ENCODE peak calls at places on chromosomes 13 and 19, in five cellular contexts. One of them, this sample, is unnamed.

GRCh38 chr19:34178276-34178614 is 5.9 kb downstream of the LSM14A start:
- DNase-seq in DND-41: no peak
- DNase-seq in H9: no peak
- DNase-seq in NCI-H2081 treated with DMSO at 0.1 percent for 48 hours: no peak
- DNase-seq in omental fat pad: no peak
- DNase-seq in this sample: no peak

GRCh38 chr19:19539738-19540703 is 2.0 kb downstream of the CILP2 start:
- DNase-seq in NCI-H2081 treated with DMSO at 0.1 percent for 48 hours: no peak
- DNase-seq in H9: peak
- DNase-seq in DND-41: no peak
- DNase-seq in omental fat pad: peak
- DNase-seq in this sample: peak

GRCh38 chr19:19386373-19386869 is 19.1 kb upstream of the GATAD2A start:
- DNase-seq in omental fat pad: no peak
- DNase-seq in H9: no peak
- DNase-seq in DND-41: no peak
- DNase-seq in NCI-H2081 treated with DMSO at 0.1 percent for 48 hours: no peak
- DNase-seq in this sample: no peak

GRCh38 chr13:95188128-95188527 is 113.1 kb downstream of the ABCC4 start:
- DNase-seq in omental fat pad: no peak
- DNase-seq in DND-41: no peak
- DNase-seq in H9: no peak
- DNase-seq in NCI-H2081 treated with DMSO at 0.1 percent for 48 hours: no peak
- DNase-seq in this sample: no peak

GRCh38 chr19:5993516-5994406 is 15.8 kb upstream of the RANBP3 start:
- DNase-seq in omental fat pad: no peak
- DNase-seq in DND-41: no peak
- DNase-seq in H9: no peak
- DNase-seq in NCI-H2081 treated with DMSO at 0.1 percent for 48 hours: no peak
- DNase-seq in this sample: no peak

GRCh38 chr13:97460004-97460756 is 26.2 kb downstream of the RAP2A start:
- DNase-seq in omental fat pad: no peak
- DNase-seq in NCI-H2081 treated with DMSO at 0.1 percent for 48 hours: no peak
- DNase-seq in DND-41: no peak
- DNase-seq in H9: no peak
- DNase-seq in this sample: no peak

GRCh38 chr13:42355118-42355840 is 83.3 kb downstream of the AKAP11 start:
- DNase-seq in NCI-H2081 treated with DMSO at 0.1 percent for 48 hours: no peak
- DNase-seq in H9: no peak
- DNase-seq in omental fat pad: no peak
- DNase-seq in DND-41: peak
- DNase-seq in this sample: peak

GRCh38 chr13:98112456-98112855 is 30.4 kb upstream of the FARP1 start:
- DNase-seq in DND-41: no peak
- DNase-seq in NCI-H2081 treated with DMSO at 0.1 percent for 48 hours: no peak
- DNase-seq in omental fat pad: no peak
- DNase-seq in H9: no peak
- DNase-seq in this sample: no peak

GRCh38 chr19:46350758-46351159 is 3.9 kb downstream of the PPP5C start:
- DNase-seq in H9: no peak
- DNase-seq in NCI-H2081 treated with DMSO at 0.1 percent for 48 hours: no peak
- DNase-seq in DND-41: no peak
- DNase-seq in omental fat pad: no peak
- DNase-seq in this sample: no peak

GRCh38 chr19:35160629-35161433 is 6.3 kb downstream of the FXYD5 start:
- DNase-seq in NCI-H2081 treated with DMSO at 0.1 percent for 48 hours: no peak
- DNase-seq in omental fat pad: no peak
- DNase-seq in H9: no peak
- DNase-seq in DND-41: no peak
- DNase-seq in this sample: no peak

GRCh38 chr19:1211494-1212234 is 6.1 kb downstream of the STK11 start:
- DNase-seq in omental fat pad: no peak
- DNase-seq in NCI-H2081 treated with DMSO at 0.1 percent for 48 hours: no peak
- DNase-seq in DND-41: no peak
- DNase-seq in H9: peak
- DNase-seq in this sample: no peak

GRCh38 chr19:2337329-2337707 is 8.8 kb downstream of the SPPL2B start:
- DNase-seq in DND-41: peak
- DNase-seq in omental fat pad: no peak
- DNase-seq in H9: peak
- DNase-seq in NCI-H2081 treated with DMSO at 0.1 percent for 48 hours: no peak
- DNase-seq in this sample: no peak

GRCh38 chr13:41512441-41512840 is 55.1 kb downstream of the RGCC start:
- DNase-seq in NCI-H2081 treated with DMSO at 0.1 percent for 48 hours: no peak
- DNase-seq in DND-41: no peak
- DNase-seq in H9: no peak
- DNase-seq in omental fat pad: no peak
- DNase-seq in this sample: no peak

GRCh38 chr13:21557995-21558394 is 46.0 kb downstream of the MICU2 start:
- DNase-seq in NCI-H2081 treated with DMSO at 0.1 percent for 48 hours: no peak
- DNase-seq in DND-41: peak
- DNase-seq in omental fat pad: no peak
- DNase-seq in H9: peak
- DNase-seq in this sample: peak

GRCh38 chr19:41416194-41416674 is 10.9 kb downstream of the B3GNT8 start:
- DNase-seq in omental fat pad: no peak
- DNase-seq in DND-41: no peak
- DNase-seq in NCI-H2081 treated with DMSO at 0.1 percent for 48 hours: no peak
- DNase-seq in H9: no peak
- DNase-seq in this sample: no peak

GRCh38 chr13:23320926-23321533 is 112.5 kb downstream of the SACS start:
- DNase-seq in NCI-H2081 treated with DMSO at 0.1 percent for 48 hours: no peak
- DNase-seq in DND-41: no peak
- DNase-seq in omental fat pad: no peak
- DNase-seq in H9: no peak
- DNase-seq in this sample: no peak

GRCh38 chr13:95704510-95704909 is 27.6 kb downstream of the DNAJC3 start:
- DNase-seq in omental fat pad: no peak
- DNase-seq in NCI-H2081 treated with DMSO at 0.1 percent for 48 hours: no peak
- DNase-seq in H9: no peak
- DNase-seq in DND-41: no peak
- DNase-seq in this sample: no peak

GRCh38 chr13:27158335-27158734 is 13.3 kb downstream of the USP12 start:
- DNase-seq in omental fat pad: no peak
- DNase-seq in NCI-H2081 treated with DMSO at 0.1 percent for 48 hours: no peak
- DNase-seq in DND-41: no peak
- DNase-seq in H9: no peak
- DNase-seq in this sample: no peak

GRCh38 chr19:47096721-47097120 is 16.9 kb downstream of the ZC3H4 start:
- DNase-seq in omental fat pad: no peak
- DNase-seq in DND-41: no peak
- DNase-seq in H9: no peak
- DNase-seq in NCI-H2081 treated with DMSO at 0.1 percent for 48 hours: no peak
- DNase-seq in this sample: no peak

GRCh38 chr19:1622541-1622940 is 17.3 kb upstream of the UQCR11 start:
- DNase-seq in NCI-H2081 treated with DMSO at 0.1 percent for 48 hours: no peak
- DNase-seq in omental fat pad: no peak
- DNase-seq in DND-41: no peak
- DNase-seq in H9: no peak
- DNase-seq in this sample: no peak

GRCh38 chr13:104310861-104311260 is 1244.6 kb upstream of the SLC10A2 start:
- DNase-seq in NCI-H2081 treated with DMSO at 0.1 percent for 48 hours: no peak
- DNase-seq in H9: no peak
- DNase-seq in DND-41: no peak
- DNase-seq in omental fat pad: no peak
- DNase-seq in this sample: no peak

GRCh38 chr13:62246581-62246980 is 830.9 kb upstream of the PCDH20 start:
- DNase-seq in H9: no peak
- DNase-seq in omental fat pad: no peak
- DNase-seq in DND-41: no peak
- DNase-seq in NCI-H2081 treated with DMSO at 0.1 percent for 48 hours: no peak
- DNase-seq in this sample: no peak

GRCh38 chr19:58439576-58440554 is at the start of gene ZNF132:
- DNase-seq in H9: peak
- DNase-seq in omental fat pad: peak
- DNase-seq in DND-41: no peak
- DNase-seq in NCI-H2081 treated with DMSO at 0.1 percent for 48 hours: peak
- DNase-seq in this sample: no peak

GRCh38 chr19:40279120-40279551 is 6.0 kb downstream of the AKT2 start:
- DNase-seq in DND-41: no peak
- DNase-seq in H9: no peak
- DNase-seq in NCI-H2081 treated with DMSO at 0.1 percent for 48 hours: no peak
- DNase-seq in omental fat pad: no peak
- DNase-seq in this sample: no peak

GRCh38 chr19:45913874-45914830 is at the start of gene NANOS2:
- DNase-seq in H9: peak
- DNase-seq in DND-41: no peak
- DNase-seq in omental fat pad: no peak
- DNase-seq in NCI-H2081 treated with DMSO at 0.1 percent for 48 hours: no peak
- DNase-seq in this sample: no peak

This sample was measured in Jurkat, Clone E6-1.